ENCODE peak calls at places on chromosomes 6 and 20, in five cellular contexts. A is caudate nucleus; W is activated naive CD8-positive, alpha-beta T cell treated with anti-CD3 and anti-CD28 coated beads, Interleukin-2, amount 10 ng/mL, durations not matched to agents 7 days and 5 days; V is RKO; J is germinal center. U is an unnamed sample.

GRCh38 chr6:162622572-162622971 is 105.0 kb downstream of the PRKN start:
- DNase-seq in W (no peak), A (no peak), V (no peak), J (no peak), U (no peak)

GRCh38 chr6:46419576-46420002 is 71.7 kb downstream of the RCAN2 start:
- DNase-seq in A (peak; percentile 14), W (no peak), J (peak; percentile 35), V (peak; percentile 69), U (peak; percentile 64)

GRCh38 chr6:90375681-90376439 is 79.2 kb upstream of the BACH2 start:
- DNase-seq in A (no peak), V (no peak), W (no peak), J (peak; percentile 87), U (no peak)

GRCh38 chr20:48445827-48446226 is 382.0 kb downstream of the PREX1 start:
- DNase-seq in A (no peak), V (no peak), W (no peak), J (no peak), U (no peak)

GRCh38 chr20:40948352-40949267 is 80.0 kb upstream of the TOP1 start:
- DNase-seq in A (no peak), V (peak; percentile 42), J (no peak), W (no peak), U (no peak)

GRCh38 chr20:21230686-21231085 is 72.4 kb upstream of the XRN2 start:
- DNase-seq in A (no peak), W (no peak), J (no peak), V (no peak), U (no peak)

GRCh38 chr6:11263185-11263817 is 30.8 kb upstream of the NEDD9 start:
- DNase-seq in J (no peak), W (no peak), A (no peak), V (peak; percentile 7), U (no peak)

GRCh38 chr6:158772851-158773371 is 46.3 kb downstream of the EZR start:
- DNase-seq in W (no peak), J (no peak), A (no peak), V (no peak), U (no peak)

GRCh38 chr20:34363062-34364012 is at the start of gene ITCH:
- DNase-seq in W (peak; percentile 91), V (peak; percentile 99), J (peak; percentile 95), A (peak; percentile 92), U (peak; percentile 88)

GRCh38 chr6:91031581-91031980 is 444.7 kb upstream of the MAP3K7 start:
- DNase-seq in V (no peak), A (no peak), J (no peak), W (no peak), U (no peak)

GRCh38 chr6:3389390-3390167 is 67.3 kb downstream of the SLC22A23 start:
- DNase-seq in A (no peak), W (no peak), J (no peak), V (no peak), U (no peak)

GRCh38 chr6:12911387-12911960 is 194.9 kb downstream of the PHACTR1 start:
- DNase-seq in V (peak; percentile 53), W (no peak), A (no peak), J (no peak), U (peak; percentile 80)

GRCh38 chr20:57685134-57685851 is 24.5 kb downstream of the PMEPA1 start:
- DNase-seq in J (no peak), W (no peak), V (no peak), A (no peak), U (no peak)

GRCh38 chr6:45072673-45073072 is 255.5 kb upstream of the RUNX2 start:
- DNase-seq in W (no peak), V (no peak), A (no peak), J (no peak), U (no peak)

GRCh38 chr6:43541774-43542471 is 25.0 kb downstream of the POLR1C start:
- DNase-seq in J (no peak), A (no peak), W (no peak), V (no peak), U (no peak)

GRCh38 chr6:82987416-82987815 is 78.2 kb downstream of the UBE3D start:
- DNase-seq in A (no peak), W (no peak), V (no peak), J (no peak), U (no peak)

GRCh38 chr6:79570802-79571367 is 33.7 kb upstream of the LCA5 start:
- DNase-seq in V (peak; percentile 68), J (peak; percentile 16), W (no peak), A (no peak), U (peak; percentile 57)

GRCh38 chr20:62097881-62098407 is 24.3 kb upstream of the LSM14B start:
- DNase-seq in A (no peak), W (no peak), J (no peak), V (no peak), U (no peak)

GRCh38 chr20:48898896-48899513 is 22.5 kb upstream of the ARFGEF2 start:
- DNase-seq in J (no peak), V (no peak), A (no peak), W (no peak), U (no peak)

GRCh38 chr6:155185544-155185943 is 78.3 kb upstream of the CLDN20 start:
- DNase-seq in A (no peak), W (no peak), J (no peak), V (no peak), U (no peak)

GRCh38 chr6:17470209-17470952 is 77.0 kb downstream of the CAP2 start:
- DNase-seq in W (no peak), V (no peak), J (no peak), A (no peak), U (no peak)

GRCh38 chr6:11447265-11447664 is 90.3 kb upstream of the TMEM170B start:
- DNase-seq in J (no peak), W (no peak), V (no peak), A (no peak), U (no peak)

GRCh38 chr6:99967052-99967451 is 27.0 kb downstream of the MCHR2 start:
- DNase-seq in A (no peak), J (no peak), V (no peak), W (no peak), U (no peak)

GRCh38 chr6:126625019-126625418 is 285.1 kb downstream of the CENPW start:
- DNase-seq in W (no peak), J (no peak), A (no peak), V (peak; percentile 59), U (peak; percentile 19)

GRCh38 chr6:33073431-33073871 is at the start of gene HLA-DPA1:
- DNase-seq in V (no peak), A (no peak), W (no peak), J (peak; percentile 86), U (peak; percentile 70)

GRCh38 chr6:150297327-150298028 is 71.3 kb upstream of the IYD start:
- DNase-seq in V (peak; percentile 38), W (no peak), A (no peak), J (no peak), U (no peak)

GRCh38 chr6:39882567-39882953 is 51.7 kb downstream of the MOCS1 start:
- DNase-seq in J (no peak), A (no peak), W (no peak), V (no peak), U (no peak)

GRCh38 chr6:79946773-79947190 is 571 bp downstream of the ELOVL4 start:
- DNase-seq in W (peak; percentile 49), A (no peak), V (no peak), J (peak; percentile 19), U (no peak)

GRCh38 chr6:111061493-111061892 is 25.8 kb upstream of the SLC16A10 start:
- DNase-seq in V (peak; percentile 51), J (no peak), W (no peak), A (no peak), U (no peak)